ENCODE peak calls at places on chromosomes 4 and X, in six cellular contexts. C is Panc1, A is choroid plexus epithelial cell, W is Peyer's patch, Z is HFFc6, K is fibroblast of pulmonary artery. H is an unnamed sample.

GRCh38 chr4:185532327-185532726 is 3.0 kb downstream of the PDLIM3 start:
- DNase-seq in C (no peak), A (no peak), W (no peak), Z (no peak), K (peak; percentile 84), H (no peak)

GRCh38 chr4:30721353-30722091 is 1.4 kb downstream of the PCDH7 start:
- DNase-seq in C (no peak), A (peak; percentile 36), W (no peak), Z (no peak), K (peak; percentile 39), H (peak; percentile 69)

GRCh38 chr4:177566691-177567090 is 124.5 kb upstream of the AGA start:
- DNase-seq in C (no peak), A (no peak), W (no peak), Z (no peak), K (no peak), H (no peak)

GRCh38 chr4:123600426-123600825 is 203.8 kb downstream of the SPRY1 start:
- DNase-seq in C (no peak), A (no peak), W (no peak), Z (no peak), K (peak; percentile 31), H (no peak)

GRCh38 chr4:10002278-10002677 is 19.0 kb downstream of the SLC2A9 start:
- DNase-seq in C (no peak), A (no peak), W (no peak), Z (no peak), K (no peak), H (no peak)

GRCh38 chr4:63578383-63578782 is 830.9 kb downstream of the TECRL start:
- DNase-seq in C (no peak), A (no peak), W (no peak), Z (no peak), K (no peak), H (no peak)

GRCh38 chr4:166527500-166527899 is 654.5 kb downstream of the TLL1 start:
- DNase-seq in C (no peak), A (peak; percentile 63), W (no peak), Z (peak; percentile 36), K (peak; percentile 15), H (no peak)

GRCh38 chr4:1091561-1091995 is 21.8 kb downstream of the RNF212 start:
- DNase-seq in C (no peak), A (no peak), W (no peak), Z (no peak), K (no peak), H (no peak)

GRCh38 chr4:178836865-178837264 is 1394.6 kb upstream of the AGA start:
- DNase-seq in C (no peak), A (no peak), W (no peak), Z (no peak), K (no peak), H (no peak)

GRCh38 chr4:79241846-79242245 is 84.0 kb downstream of the NAA11 start:
- DNase-seq in C (no peak), A (peak; percentile 50), W (no peak), Z (peak; percentile 10), K (peak; percentile 29), H (no peak)

GRCh38 chrX:37955273-37955672 is 51.1 kb upstream of the SYTL5 start:
- DNase-seq in C (no peak), A (no peak), W (no peak), Z (no peak), K (no peak), H (no peak)

GRCh38 chr4:141329174-141329569 is 108.5 kb downstream of the ZNF330 start:
- DNase-seq in C (no peak), A (peak; percentile 76), W (no peak), Z (peak; percentile 78), K (peak; percentile 57), H (no peak)

GRCh38 chr4:138696771-138697170 is 318.8 kb upstream of the NOCT start:
- DNase-seq in C (no peak), A (no peak), W (no peak), Z (no peak), K (no peak), H (no peak)

GRCh38 chrX:645024-645376 is 14.4 kb downstream of the SHOX start:
- DNase-seq in C (no peak), A (no peak), W (no peak), Z (no peak), K (no peak), H (no peak)

GRCh38 chr4:25861951-25862410 is 807 bp downstream of the SEL1L3 start:
- DNase-seq in C (no peak), A (peak; percentile 43), W (peak; percentile 50), Z (no peak), K (peak; percentile 54), H (no peak)

GRCh38 chrX:107571296-107571998 is 56.9 kb upstream of the PRPS1 start:
- DNase-seq in C (peak; percentile 80), A (peak; percentile 84), W (no peak), Z (peak; percentile 91), K (peak; percentile 73), H (no peak)

GRCh38 chrX:102651242-102651967 is at the start of gene GPRASP1:
- DNase-seq in C (no peak), A (peak; percentile 26), W (peak; percentile 63), Z (peak; percentile 1), K (peak; percentile 21), H (peak; percentile 72)

GRCh38 chr4:48681856-48682255 is 98.2 kb downstream of the FRYL start:
- DNase-seq in C (no peak), A (peak; percentile 75), W (no peak), Z (peak; percentile 33), K (peak; percentile 71), H (no peak)

GRCh38 chr4:167622481-167623240 is 388.4 kb upstream of the SPOCK3 start:
- DNase-seq in C (peak; percentile 17), A (peak; percentile 79), W (no peak), Z (peak; percentile 19), K (peak; percentile 73), H (peak; percentile 72)

GRCh38 chrX:21723097-21723496 is 34.8 kb downstream of the SMPX start:
- DNase-seq in C (no peak), A (no peak), W (no peak), Z (no peak), K (no peak), H (no peak)

GRCh38 chr4:75653845-75654503 is 19.2 kb downstream of the G3BP2 start:
- DNase-seq in C (no peak), A (peak; percentile 65), W (no peak), Z (peak; percentile 48), K (peak; percentile 61), H (no peak)

GRCh38 chr4:176778063-176778462 is 14.7 kb downstream of the VEGFC start:
- DNase-seq in C (no peak), A (peak; percentile 91), W (no peak), Z (peak; percentile 48), K (peak; percentile 83), H (no peak)

GRCh38 chrX:97597954-97598353 is 714.2 kb downstream of the RPA4 start:
- DNase-seq in C (no peak), A (no peak), W (no peak), Z (no peak), K (no peak), H (no peak)

GRCh38 chrX:981791-982626 is 230.4 kb downstream of the CRLF2 start:
- DNase-seq in C (no peak), A (no peak), W (no peak), Z (peak; percentile 71), K (no peak), H (no peak)

GRCh38 chr4:54254915-54255246 is 25.8 kb downstream of the PDGFRA start:
- DNase-seq in C (no peak), A (peak; percentile 42), W (no peak), Z (no peak), K (peak; percentile 70), H (no peak)
- TF ChIP-seq CTCF in C (no peak), A (no peak), W (no peak), Z (no peak), K (no peak), H (no peak)

GRCh38 chr4:80454561-80454960 is 119.0 kb downstream of the CFAP299 start:
- DNase-seq in C (no peak), A (no peak), W (no peak), Z (no peak), K (no peak), H (no peak)
- TF ChIP-seq CTCF in C (no peak), A (no peak), W (no peak), Z (no peak), K (no peak), H (no peak)

GRCh38 chr4:97984545-97985131 is 158.6 kb downstream of the STPG2 start:
- DNase-seq in C (no peak), A (peak; percentile 8), W (no peak), Z (no peak), K (peak; percentile 10), H (no peak)

GRCh38 chr4:97990409-97990808 is 152.9 kb downstream of the STPG2 start:
- DNase-seq in C (no peak), A (no peak), W (no peak), Z (no peak), K (no peak), H (no peak)

DNA sequence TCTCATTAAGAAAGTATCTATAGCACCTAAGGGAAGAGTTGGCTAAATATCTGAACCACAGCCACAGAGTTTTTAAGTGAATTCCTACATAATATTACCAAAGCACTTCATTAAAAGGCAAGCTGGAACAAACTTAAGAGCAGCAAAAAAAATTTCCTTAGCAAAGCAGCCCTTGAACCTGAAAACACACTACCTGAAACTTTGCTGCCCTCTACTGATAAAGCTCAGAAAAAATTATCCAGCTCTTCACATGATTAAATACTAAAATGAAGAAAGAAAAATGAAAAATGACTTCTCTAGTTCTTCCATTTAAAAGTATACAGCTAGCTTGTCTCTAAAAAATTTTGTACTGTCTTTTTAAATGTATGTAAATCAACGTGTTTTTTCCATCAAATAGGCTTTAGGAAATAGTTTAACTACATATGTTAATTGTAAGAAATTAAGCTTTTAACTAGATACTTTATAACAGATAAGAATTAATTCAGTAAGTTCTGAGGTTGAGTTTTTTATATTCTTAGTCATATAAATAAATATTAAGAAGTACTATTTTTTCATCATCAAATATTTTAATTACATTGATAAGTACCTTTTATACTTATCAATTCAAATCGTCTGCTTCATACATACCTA is 156.1 kb downstream of the STPG2 start:
- DNase-seq in C (no peak), A (peak; percentile 64), W (no peak), Z (peak; percentile 8), K (peak; percentile 65), H (no peak)
- TF ChIP-seq CTCF in C (peak; percentile 52), A (peak; percentile 58), W (peak; percentile 7), Z (peak; percentile 62), K (peak; percentile 59), H (peak; percentile 30)

GRCh38 chrX:70496491-70496890 is 51.9 kb downstream of the DLG3 start:
- DNase-seq in C (no peak), A (no peak), W (no peak), Z (no peak), K (no peak), H (no peak)
- TF ChIP-seq CTCF in C (no peak), A (no peak), W (no peak), Z (no peak), K (no peak), H (no peak)

GRCh38 chr4:126604273-126604867 is 1028.4 kb upstream of the INTU start:
- DNase-seq in C (no peak), A (peak; percentile 76), W (no peak), Z (peak; percentile 18), K (peak; percentile 63), H (no peak)
- TF ChIP-seq CTCF in C (peak; percentile 75), A (peak; percentile 91), W (peak; percentile 19), Z (peak; percentile 87), K (peak; percentile 92), H (peak; percentile 60)